ENCODE peak calls at places on chromosomes 5 and 9, in nine cellular contexts. One of them, this sample, is unnamed.

GRCh38 chr9:20319641-20320337 is 302.5 kb downstream of the MLLT3 start:
- DNase-seq in T-cell: no peak
- DNase-seq in aorta: no peak
- DNase-seq in AG04450: peak
- DNase-seq in H9: no peak
- DNase-seq in HTR-8/SVneo: no peak
- DNase-seq in GM23248: peak
- DNase-seq in lower lobe of right lung: no peak
- DNase-seq in RWPE2: no peak
- DNase-seq in this sample: peak

GRCh38 chr5:157215826-157216167 is 35.2 kb downstream of the ITK start:
- DNase-seq in HTR-8/SVneo: no peak
- DNase-seq in GM23248: no peak
- DNase-seq in T-cell: no peak
- DNase-seq in lower lobe of right lung: no peak
- DNase-seq in RWPE2: no peak
- DNase-seq in H9: no peak
- DNase-seq in AG04450: no peak
- DNase-seq in aorta: no peak
- DNase-seq in this sample: peak

GRCh38 chr9:710951-711745 is 130.3 kb upstream of the DMRT1 start:
- DNase-seq in H9: no peak
- DNase-seq in aorta: no peak
- DNase-seq in lower lobe of right lung: no peak
- DNase-seq in RWPE2: no peak
- DNase-seq in GM23248: no peak
- DNase-seq in AG04450: no peak
- DNase-seq in HTR-8/SVneo: no peak
- DNase-seq in T-cell: no peak
- DNase-seq in this sample: no peak

GRCh38 chr5:175027390-175027789 is 303.0 kb downstream of the MSX2 start:
- DNase-seq in GM23248: no peak
- DNase-seq in H9: no peak
- DNase-seq in lower lobe of right lung: no peak
- DNase-seq in T-cell: no peak
- DNase-seq in RWPE2: no peak
- DNase-seq in HTR-8/SVneo: no peak
- DNase-seq in AG04450: no peak
- DNase-seq in aorta: no peak
- DNase-seq in this sample: no peak

GRCh38 chr5:96687812-96688453 is 25.8 kb downstream of the CAST start:
- DNase-seq in AG04450: no peak
- DNase-seq in H9: no peak
- DNase-seq in lower lobe of right lung: no peak
- DNase-seq in T-cell: no peak
- DNase-seq in RWPE2: no peak
- DNase-seq in aorta: no peak
- DNase-seq in HTR-8/SVneo: peak
- DNase-seq in GM23248: peak
- DNase-seq in this sample: peak

GRCh38 chr5:176888016-176888864 is 10.9 kb downstream of the HK3 start:
- DNase-seq in T-cell: no peak
- DNase-seq in H9: peak
- DNase-seq in aorta: peak
- DNase-seq in AG04450: no peak
- DNase-seq in RWPE2: no peak
- DNase-seq in HTR-8/SVneo: no peak
- DNase-seq in lower lobe of right lung: no peak
- DNase-seq in GM23248: no peak
- DNase-seq in this sample: no peak

GRCh38 chr9:20408513-20408912 is 213.8 kb downstream of the MLLT3 start:
- DNase-seq in H9: no peak
- DNase-seq in T-cell: no peak
- DNase-seq in AG04450: no peak
- DNase-seq in lower lobe of right lung: no peak
- DNase-seq in RWPE2: no peak
- DNase-seq in GM23248: no peak
- DNase-seq in aorta: no peak
- DNase-seq in HTR-8/SVneo: no peak
- DNase-seq in this sample: no peak

GRCh38 chr5:43418561-43418960 is 6.4 kb upstream of the CCL28 start:
- DNase-seq in H9: no peak
- DNase-seq in aorta: no peak
- DNase-seq in lower lobe of right lung: no peak
- DNase-seq in AG04450: no peak
- DNase-seq in HTR-8/SVneo: no peak
- DNase-seq in T-cell: no peak
- DNase-seq in GM23248: no peak
- DNase-seq in RWPE2: no peak
- DNase-seq in this sample: no peak

GRCh38 chr9:82140471-82140870 is 151.9 kb downstream of the SPATA31D1 start:
- DNase-seq in T-cell: no peak
- DNase-seq in RWPE2: no peak
- DNase-seq in aorta: no peak
- DNase-seq in HTR-8/SVneo: no peak
- DNase-seq in AG04450: no peak
- DNase-seq in H9: no peak
- DNase-seq in GM23248: no peak
- DNase-seq in lower lobe of right lung: no peak
- DNase-seq in this sample: no peak

GRCh38 chr9:79686381-79687130 is 114.8 kb downstream of the TLE4 start:
- DNase-seq in AG04450: peak
- DNase-seq in H9: no peak
- DNase-seq in lower lobe of right lung: no peak
- DNase-seq in T-cell: no peak
- DNase-seq in HTR-8/SVneo: peak
- DNase-seq in aorta: no peak
- DNase-seq in RWPE2: no peak
- DNase-seq in GM23248: peak
- DNase-seq in this sample: peak

GRCh38 chr5:135126688-135127603 is 92.9 kb upstream of the PITX1 start:
- DNase-seq in RWPE2: peak
- DNase-seq in lower lobe of right lung: no peak
- DNase-seq in aorta: peak
- DNase-seq in HTR-8/SVneo: no peak
- DNase-seq in H9: no peak
- DNase-seq in T-cell: no peak
- DNase-seq in AG04450: no peak
- DNase-seq in GM23248: no peak
- DNase-seq in this sample: no peak